ENCODE peak calls at places on chromosomes 6 and 20, in eight cellular contexts. L is vagina, G is ovary, N is uterus, R is heart left ventricle, I is transverse colon, Y is A549, H is Peyer's patch. K is an unnamed sample.

GRCh38 chr6:10136636-10137035 is 278.2 kb downstream of the TFAP2A start:
- DNase-seq in L (no peak), G (no peak), N (no peak), R (no peak), I (no peak), Y (no peak), H (no peak), K (no peak)

GRCh38 chr6:23016701-23017100 is 447.3 kb downstream of the HDGFL1 start:
- DNase-seq in L (no peak), G (no peak), N (no peak), R (no peak), I (no peak), Y (no peak), H (no peak), K (no peak)

GRCh38 chr20:36147707-36148106 is 6.8 kb upstream of the EPB41L1 start:
- DNase-seq in L (no peak), G (no peak), N (peak), R (no peak), I (no peak), Y (no peak), H (no peak), K (no peak)

GRCh38 chr6:98343004-98343403 is 491.4 kb upstream of the POU3F2 start:
- DNase-seq in L (no peak), G (no peak), N (no peak), R (no peak), I (no peak), Y (no peak), H (no peak), K (no peak)

GRCh38 chr6:140636237-140636636 is 1261.8 kb upstream of the CITED2 start:
- DNase-seq in L (no peak), G (no peak), N (no peak), R (no peak), I (no peak), Y (no peak), H (no peak), K (no peak)

GRCh38 chr6:41704656-41705328 is 30.6 kb downstream of the TFEB start:
- DNase-seq in L (no peak), G (no peak), N (no peak), R (no peak), I (peak), Y (no peak), H (no peak), K (no peak)

GRCh38 chr20:16615199-16615598 is 42.0 kb upstream of the KIF16B start:
- DNase-seq in L (no peak), G (peak), N (no peak), R (no peak), I (peak), Y (no peak), H (no peak), K (no peak)

GRCh38 chr6:128336436-128337095 is 183.8 kb downstream of the PTPRK start:
- DNase-seq in L (no peak), G (no peak), N (no peak), R (no peak), I (no peak), Y (no peak), H (no peak), K (no peak)

GRCh38 chr20:11924923-11925322 is 7.2 kb downstream of the BTBD3 start:
- DNase-seq in L (no peak), G (no peak), N (no peak), R (no peak), I (no peak), Y (no peak), H (no peak), K (no peak)

GRCh38 chr20:46622125-46622524 is 29.1 kb downstream of the SLC13A3 start:
- DNase-seq in L (no peak), G (no peak), N (no peak), R (no peak), I (no peak), Y (no peak), H (no peak), K (no peak)

GRCh38 chr6:151136141-151136755 is 103.5 kb upstream of the AKAP12 start:
- DNase-seq in L (no peak), G (peak), N (peak), R (no peak), I (no peak), Y (no peak), H (no peak), K (no peak)

GRCh38 chr6:152952866-152953509 is 29.9 kb downstream of the FBXO5 start:
- DNase-seq in L (no peak), G (no peak), N (no peak), R (no peak), I (no peak), Y (peak), H (no peak), K (no peak)

GRCh38 chr6:15520616-15521203 is 142.1 kb downstream of the DTNBP1 start:
- DNase-seq in L (no peak), G (no peak), N (peak), R (no peak), I (no peak), Y (no peak), H (no peak), K (no peak)

GRCh38 chr6:166996406-166996805 is 2.8 kb upstream of the CEP43 start:
- DNase-seq in L (no peak), G (no peak), N (no peak), R (no peak), I (no peak), Y (no peak), H (no peak), K (no peak)

GRCh38 chr6:133207754-133208153 is 33.4 kb upstream of the EYA4 start:
- DNase-seq in L (no peak), G (no peak), N (no peak), R (no peak), I (no peak), Y (no peak), H (no peak), K (no peak)

GRCh38 chr6:99364026-99364425 is 14.6 kb upstream of the FAXC start:
- DNase-seq in L (no peak), G (no peak), N (no peak), R (no peak), I (no peak), Y (no peak), H (no peak), K (no peak)

GRCh38 chr6:12163149-12163548 is 127.0 kb upstream of the EDN1 start:
- DNase-seq in L (no peak), G (no peak), N (no peak), R (no peak), I (no peak), Y (no peak), H (peak), K (no peak)

GRCh38 chr6:6701864-6702263 is 113.3 kb downstream of the LY86 start:
- DNase-seq in L (no peak), G (no peak), N (peak), R (no peak), I (peak), Y (no peak), H (no peak), K (no peak)

GRCh38 chr20:46801003-46801702 is 91.7 kb downstream of the SLC2A10 start:
- DNase-seq in L (no peak), G (no peak), N (no peak), R (no peak), I (no peak), Y (no peak), H (no peak), K (no peak)

GRCh38 chr20:4840831-4841230 is 119.1 kb downstream of the PRND start:
- DNase-seq in L (no peak), G (no peak), N (no peak), R (no peak), I (no peak), Y (no peak), H (no peak), K (no peak)

GRCh38 chr6:25962368-25963127 is at the start of gene TRIM38:
- DNase-seq in L (no peak), G (peak), N (peak), R (peak), I (peak), Y (peak), H (peak), K (peak)

GRCh38 chr6:11845664-11846577 is 67.3 kb upstream of the ADTRP start:
- DNase-seq in L (no peak), G (no peak), N (no peak), R (no peak), I (no peak), Y (no peak), H (no peak), K (no peak)

GRCh38 chr6:24824142-24824755 is 25.5 kb upstream of the ARMH2 start:
- DNase-seq in L (no peak), G (no peak), N (no peak), R (no peak), I (no peak), Y (no peak), H (no peak), K (no peak)

GRCh38 chr6:37141291-37142046 is 28.5 kb upstream of the PIM1 start:
- DNase-seq in L (no peak), G (peak), N (peak), R (no peak), I (no peak), Y (no peak), H (no peak), K (no peak)

GRCh38 chr6:13581700-13582229 is 7.4 kb downstream of the SIRT5 start:
- DNase-seq in L (no peak), G (no peak), N (no peak), R (no peak), I (no peak), Y (no peak), H (no peak), K (no peak)

GRCh38 chr6:149228276-149228962 is 89.1 kb upstream of the TAB2 start:
- DNase-seq in L (no peak), G (no peak), N (no peak), R (no peak), I (no peak), Y (no peak), H (no peak), K (no peak)

GRCh38 chr6:42010185-42010872 is 40.0 kb upstream of the TAF8 start:
- DNase-seq in L (no peak), G (no peak), N (no peak), R (no peak), I (no peak), Y (no peak), H (no peak), K (no peak)

GRCh38 chr20:25629816-25630499 is 6.1 kb upstream of the NANP start:
- DNase-seq in L (no peak), G (no peak), N (no peak), R (no peak), I (no peak), Y (no peak), H (no peak), K (no peak)

GRCh38 chr6:35427851-35428321 is 24.3 kb upstream of the FANCE start:
- DNase-seq in L (no peak), G (no peak), N (no peak), R (no peak), I (no peak), Y (no peak), H (no peak), K (peak)

GRCh38 chr6:118632359-118632758 is 19.0 kb downstream of the CEP85L start:
- DNase-seq in L (no peak), G (no peak), N (no peak), R (no peak), I (no peak), Y (no peak), H (no peak), K (no peak)

GRCh38 chr6:94785514-94785913 is 791.8 kb upstream of the MANEA start:
- DNase-seq in L (no peak), G (no peak), N (no peak), R (no peak), I (no peak), Y (no peak), H (no peak), K (no peak)

GRCh38 chr6:84926756-84927155 is 162.4 kb upstream of the TBX18 start:
- DNase-seq in L (no peak), G (no peak), N (no peak), R (no peak), I (no peak), Y (no peak), H (no peak), K (no peak)

GRCh38 chr6:94052754-94053153 is 633.4 kb upstream of the EPHA7 start:
- DNase-seq in L (no peak), G (no peak), N (no peak), R (no peak), I (no peak), Y (peak), H (no peak), K (no peak)

DNA sequence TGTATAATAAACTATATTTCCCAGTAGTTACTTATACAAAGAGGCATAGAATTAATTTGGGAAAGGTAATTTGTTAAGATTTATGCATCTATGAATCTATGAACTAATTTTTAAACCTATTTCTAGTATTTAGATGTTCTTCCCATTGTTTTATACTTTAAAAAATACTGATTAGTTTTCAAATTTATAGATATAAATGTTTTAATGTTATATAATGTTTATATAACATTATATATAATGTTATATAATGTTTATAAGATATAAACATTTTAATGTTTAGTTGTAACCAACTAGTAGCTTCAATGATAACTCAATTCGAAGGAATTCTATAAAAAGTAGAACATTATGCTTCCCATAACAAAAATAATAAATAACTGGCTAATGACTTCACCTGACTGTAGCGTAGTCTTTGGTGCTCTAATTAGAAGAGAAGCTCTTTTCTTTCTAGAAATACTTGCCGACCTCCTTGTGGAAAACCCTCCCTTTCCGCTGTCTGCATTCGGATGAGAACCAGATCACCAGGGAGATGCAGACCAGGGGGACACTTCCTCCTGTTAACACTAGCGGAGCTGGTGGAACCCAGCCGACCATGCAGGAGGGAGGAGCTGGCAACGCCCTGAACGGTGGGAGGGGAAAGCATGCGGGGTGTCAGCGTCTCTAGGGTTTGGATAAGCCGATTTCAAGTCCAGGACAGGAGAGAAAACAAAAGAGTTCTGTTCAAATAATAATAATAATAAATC is 158.4 kb downstream of the OR2B2 start:
- DNase-seq in L (no peak), G (peak), N (peak), R (peak), I (peak), Y (peak), H (peak), K (peak)
- TF ChIP-seq POLR2A in L (no peak), G (no peak), N (no peak), R (peak), I (no peak), Y (no peak), H (no peak), K (no peak)

GRCh38 chr20:50655325-50655880 is 35.9 kb downstream of the RIPOR3 start:
- DNase-seq in L (no peak), G (peak), N (peak), R (peak), I (peak), Y (no peak), H (no peak), K (no peak)
- TF ChIP-seq POLR2A in L (no peak), G (peak), N (peak), R (peak), I (no peak), Y (no peak), H (no peak), K (no peak)

DNA sequence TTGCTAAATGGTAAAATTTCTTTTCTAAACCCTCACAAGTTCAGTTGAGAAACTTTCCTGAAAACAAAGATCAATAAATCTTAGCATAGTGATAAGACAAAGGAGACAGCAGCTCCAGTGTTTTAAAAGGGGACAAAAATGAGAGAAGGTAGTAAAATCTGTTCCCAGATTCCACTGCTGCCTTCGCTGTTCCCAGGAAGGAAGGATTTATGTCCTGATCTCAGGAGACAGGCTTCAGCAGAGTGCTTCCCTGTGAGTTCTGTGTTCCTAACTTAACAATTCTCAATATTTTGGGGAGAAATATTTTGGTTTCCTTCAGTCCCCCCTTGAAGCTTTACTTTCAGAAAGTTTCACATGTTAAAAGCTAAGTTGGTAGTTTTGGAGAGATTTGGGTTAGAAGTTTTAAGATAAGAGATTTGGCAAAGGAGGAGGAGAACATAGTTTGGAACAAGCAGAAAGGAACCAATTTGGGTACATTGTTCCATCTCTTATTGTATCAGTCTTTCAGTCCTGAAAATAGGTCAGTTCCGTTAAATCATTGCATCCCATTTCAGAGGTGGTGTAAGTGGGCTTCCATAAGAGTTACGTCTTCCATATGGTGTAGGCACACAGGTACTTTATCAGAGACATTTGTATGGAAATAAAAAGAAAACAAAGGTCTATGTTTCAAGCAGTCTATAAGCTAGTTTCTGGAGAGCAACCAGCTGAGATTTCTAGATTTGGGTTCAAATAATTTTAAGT is 20.8 kb downstream of the IRF4 start:
- DNase-seq in L (no peak), G (no peak), N (no peak), R (no peak), I (no peak), Y (no peak), H (no peak), K (no peak)
- TF ChIP-seq POLR2A in L (no peak), G (no peak), N (no peak), R (no peak), I (no peak), Y (no peak), H (no peak), K (no peak)

GRCh38 chr6:126002755-126003390 is 16.5 kb downstream of the TRMT11 start:
- DNase-seq in L (no peak), G (no peak), N (no peak), R (no peak), I (no peak), Y (no peak), H (no peak), K (no peak)
- TF ChIP-seq POLR2A in L (no peak), G (no peak), N (no peak), R (no peak), I (no peak), Y (no peak), H (no peak), K (no peak)

GRCh38 chr20:957544-957943 is 41.4 kb upstream of the ANGPT4 start:
- DNase-seq in L (no peak), G (no peak), N (no peak), R (no peak), I (no peak), Y (peak), H (no peak), K (no peak)

GRCh38 chr20:955656-956055 is 39.5 kb upstream of the ANGPT4 start:
- DNase-seq in L (no peak), G (no peak), N (no peak), R (no peak), I (no peak), Y (no peak), H (no peak), K (no peak)

GRCh38 chr20:953742-954141 is 37.6 kb upstream of the ANGPT4 start:
- DNase-seq in L (no peak), G (no peak), N (no peak), R (no peak), I (no peak), Y (no peak), H (no peak), K (no peak)

GRCh38 chr20:955111-955510 is 39.0 kb upstream of the ANGPT4 start:
- DNase-seq in L (no peak), G (no peak), N (no peak), R (no peak), I (no peak), Y (no peak), H (no peak), K (no peak)

DNA sequence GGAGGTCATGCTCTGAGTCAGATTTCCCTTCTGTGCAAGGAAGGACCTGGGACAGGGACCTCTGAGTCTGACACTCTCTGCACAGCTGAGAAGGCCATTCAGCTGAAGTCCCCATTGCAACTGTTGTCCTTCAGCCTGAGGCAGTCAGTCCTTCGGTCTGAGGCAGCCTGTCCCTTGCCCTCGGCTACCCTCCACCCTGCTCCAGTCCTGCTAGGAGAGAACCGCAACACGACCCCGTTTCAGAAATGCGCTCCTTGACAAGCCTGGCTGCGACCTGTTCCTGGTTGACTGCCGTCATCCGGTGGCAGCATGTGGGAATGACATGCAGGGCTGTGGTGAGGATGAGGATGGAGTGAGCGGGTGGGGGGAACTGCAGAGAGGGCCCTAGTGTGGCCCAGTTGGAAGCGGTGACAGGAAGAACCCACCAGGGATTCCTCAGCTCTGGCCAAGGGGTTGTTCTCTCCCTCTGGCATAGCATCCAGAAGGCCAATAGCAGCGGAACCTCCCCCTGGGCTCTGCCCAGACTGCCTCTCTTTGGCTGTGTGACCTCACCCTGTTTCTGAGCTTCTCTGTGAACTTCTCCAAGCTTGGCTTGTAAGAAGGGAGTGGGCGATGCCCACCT is 40.3 kb upstream of the ANGPT4 start:
- DNase-seq in L (no peak), G (peak), N (peak), R (peak), I (peak), Y (peak), H (peak), K (peak)
- TF ChIP-seq POLR2A in L (no peak), G (peak), N (no peak), R (no peak), I (no peak), Y (no peak), H (no peak), K (no peak)

DNA sequence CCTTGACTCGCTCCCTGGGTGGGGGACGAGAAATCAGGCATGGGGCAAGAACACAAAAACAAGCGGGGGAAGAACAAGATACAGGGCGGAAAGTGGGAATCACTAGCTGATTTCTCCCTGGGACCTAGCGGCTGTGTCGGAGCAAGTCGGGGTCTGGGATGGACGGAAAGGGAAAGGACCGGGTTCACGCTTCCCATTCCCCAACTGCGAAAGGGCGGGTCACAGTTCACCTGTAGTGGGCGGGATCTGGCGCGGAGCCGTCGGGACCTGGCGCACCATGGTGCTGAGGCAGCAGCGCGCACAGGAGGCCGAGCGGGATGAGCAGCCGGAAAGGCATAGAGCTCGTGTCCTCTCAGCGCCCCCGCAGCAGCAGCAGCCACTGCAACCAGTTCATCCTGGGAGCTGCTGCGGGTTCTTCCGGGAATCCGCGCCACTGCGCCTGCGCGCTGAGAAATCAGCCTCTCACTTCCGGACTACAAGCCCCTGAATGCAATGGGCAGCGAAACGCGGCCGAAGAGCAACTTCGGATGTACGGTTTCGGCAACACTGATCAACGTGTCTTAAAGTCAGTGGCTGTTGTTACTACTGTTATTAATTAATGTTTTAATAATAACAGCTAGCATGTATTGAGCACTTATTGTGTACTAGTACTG is at the start of gene EDEM2:
- DNase-seq in L (no peak), G (peak), N (peak), R (peak), I (peak), Y (peak), H (peak), K (peak)
- TF ChIP-seq POLR2A in L (peak), G (peak), N (peak), R (peak), I (peak), Y (peak), H (peak), K (peak)

GRCh38 chr20:62143976-62144825 is 632 bp downstream of the SS18L1 start:
- DNase-seq in L (no peak), G (peak), N (peak), R (peak), I (peak), Y (peak), H (peak), K (no peak)
- TF ChIP-seq POLR2A in L (no peak), G (no peak), N (peak), R (no peak), I (no peak), Y (no peak), H (no peak), K (peak)